ENCODE peak calls at places on chromosomes 1 and 21, in four cellular contexts. T is H1, L is HCT116, H is GM12878. X is an unnamed sample. For H3K9me3, the result is how much of the 10 kb centered on the place peaks cover.

GRCh38 chr1:26862781-26863676 is at the start of gene SFN:
- DNase-seq in T (peak), L (peak), H (no peak), X (no peak)

GRCh38 chr1:1084028-1084371 is 9.9 kb upstream of the RNF223 start:
- DNase-seq in T (no peak), L (no peak), H (no peak), X (no peak)

GRCh38 chr1:245938046-245938435 is 569.0 kb downstream of the SMYD3 start:
- DNase-seq in T (no peak), L (no peak), H (no peak), X (no peak)

GRCh38 chr21:45747802-45748445 is 104.4 kb downstream of the PCBP3 start:
- DNase-seq in T (no peak), L (peak), H (no peak), X (no peak)

GRCh38 chr21:39984613-39985012 is 117.4 kb downstream of the PCP4 start:
- DNase-seq in T (no peak), L (no peak), H (no peak), X (no peak)

GRCh38 chr1:195604287-195604686 is 1004.0 kb downstream of the KCNT2 start:
- DNase-seq in T (no peak), L (no peak), H (no peak), X (no peak)

GRCh38 chr21:45224189-45224938 is 63.3 kb downstream of the POFUT2 start:
- DNase-seq in T (no peak), L (no peak), H (no peak), X (no peak)

GRCh38 chr1:50611675-50612074 is 188.4 kb upstream of the DMRTA2 start:
- DNase-seq in T (no peak), L (no peak), H (no peak), X (no peak)

GRCh38 chr1:37537378-37537777 is 16.7 kb downstream of the SNIP1 start:
- DNase-seq in T (no peak), L (no peak), H (no peak), X (no peak)

GRCh38 chr1:237492359-237492758 is 398.4 kb downstream of the ZP4 start:
- DNase-seq in T (no peak), L (no peak), H (no peak), X (peak)

GRCh38 chr1:6494627-6495026 is 3.2 kb upstream of the PLEKHG5 start:
- DNase-seq in T (no peak), L (no peak), H (no peak), X (no peak)

GRCh38 chr21:34113842-34114241 is 40.5 kb downstream of the MRPS6 start:
- DNase-seq in T (no peak), L (no peak), H (no peak), X (no peak)

GRCh38 chr1:58749646-58750045 is 34.2 kb downstream of the JUN start:
- DNase-seq in T (no peak), L (no peak), H (no peak), X (no peak)

GRCh38 chr1:9376886-9377333 is 84.2 kb downstream of the SPSB1 start:
- DNase-seq in T (no peak), L (no peak), H (no peak), X (no peak)

GRCh38 chr1:195745170-195746009 is 862.9 kb downstream of the KCNT2 start:
- DNase-seq in T (no peak), L (no peak), H (no peak), X (no peak)

GRCh38 chr1:22602060-22602740 is 34.2 kb upstream of the C1QA start:
- DNase-seq in T (no peak), L (no peak), H (no peak), X (no peak)

GRCh38 chr1:11529763-11530730 is 51.1 kb downstream of the DISP3 start:
- DNase-seq in T (no peak), L (no peak), H (no peak), X (no peak)

GRCh38 chr1:53111073-53111556 is 31.3 kb downstream of the SLC1A7 start:
- DNase-seq in T (no peak), L (no peak), H (no peak), X (no peak)

GRCh38 chr1:81432089-81432488 is 368.6 kb upstream of the ADGRL2 start:
- DNase-seq in T (no peak), L (no peak), H (no peak), X (peak)

GRCh38 chr1:206866062-206866461 is 639 bp downstream of the IL20 start:
- DNase-seq in T (no peak), L (no peak), H (no peak), X (no peak)

GRCh38 chr1:198700396-198700795 is 61.6 kb downstream of the PTPRC start:
- DNase-seq in T (no peak), L (no peak), H (no peak), X (no peak)

GRCh38 chr1:56255516-56256181 is 323.7 kb downstream of the PLPP3 start:
- DNase-seq in T (no peak), L (no peak), H (no peak), X (no peak)

GRCh38 chr1:160291248-160292220 is 6.6 kb upstream of the PEX19 start:
- DNase-seq in T (no peak), L (peak), H (peak), X (peak)

GRCh38 chr1:89670711-89671110 is 37.8 kb downstream of the LRRC8C start:
- DNase-seq in T (no peak), L (no peak), H (no peak), X (no peak)

GRCh38 chr1:110186558-110186957 is 23.6 kb upstream of the KCNC4 start:
- DNase-seq in T (no peak), L (no peak), H (no peak), X (no peak)

GRCh38 chr21:41304068-41304720 is 12.4 kb upstream of the FAM3B start:
- DNase-seq in T (no peak), L (no peak), H (no peak), X (no peak)

GRCh38 chr1:246793331-246793890 is 69.2 kb downstream of the SCCPDH start:
- DNase-seq in T (no peak), L (no peak), H (no peak), X (no peak)

GRCh38 chr21:34930971-34931370 is 118.1 kb downstream of the RUNX1 start:
- DNase-seq in T (no peak), L (no peak), H (no peak), X (no peak)

GRCh38 chr1:30109853-30110252 is 613.5 kb downstream of the MATN1 start:
- DNase-seq in T (no peak), L (no peak), H (no peak), X (no peak)

GRCh38 chr21:35925497-35925896 is 134.8 kb downstream of the SETD4 start:
- DNase-seq in T (no peak), L (no peak), H (no peak), X (no peak)

GRCh38 chr1:165678509-165678908 is 19.9 kb downstream of the ALDH9A1 start:
- DNase-seq in T (no peak), L (no peak), H (no peak), X (no peak)

GRCh38 chr1:20390589-20391331 is 95.2 kb downstream of the CAMK2N1 start:
- DNase-seq in T (no peak), L (no peak), H (no peak), X (no peak)

GRCh38 chr1:56931686-56932085 is 34.1 kb downstream of the C8B start:
- DNase-seq in T (no peak), L (no peak), H (no peak), X (no peak)

GRCh38 chr1:63537940-63538339 is 14.6 kb downstream of the EFCAB7 start:
- DNase-seq in T (no peak), L (no peak), H (no peak), X (no peak)

GRCh38 chr1:184387871-184388670 is 1.2 kb downstream of the C1orf21 start:
- DNase-seq in T (no peak), L (no peak), H (no peak), X (no peak)

GRCh38 chr1:6489799-6490180 is 1.7 kb downstream of the PLEKHG5 start:
- DNase-seq in T (no peak), L (peak), H (peak), X (peak)

GRCh38 chr1:67211589-67212563 is 45.6 kb downstream of the IL23R start:
- DNase-seq in T (no peak), L (peak), H (no peak), X (peak)

GRCh38 chr1:246170574-246171261 is 336.4 kb downstream of the SMYD3 start:
- DNase-seq in T (no peak), L (no peak), H (no peak), X (no peak)

DNA sequence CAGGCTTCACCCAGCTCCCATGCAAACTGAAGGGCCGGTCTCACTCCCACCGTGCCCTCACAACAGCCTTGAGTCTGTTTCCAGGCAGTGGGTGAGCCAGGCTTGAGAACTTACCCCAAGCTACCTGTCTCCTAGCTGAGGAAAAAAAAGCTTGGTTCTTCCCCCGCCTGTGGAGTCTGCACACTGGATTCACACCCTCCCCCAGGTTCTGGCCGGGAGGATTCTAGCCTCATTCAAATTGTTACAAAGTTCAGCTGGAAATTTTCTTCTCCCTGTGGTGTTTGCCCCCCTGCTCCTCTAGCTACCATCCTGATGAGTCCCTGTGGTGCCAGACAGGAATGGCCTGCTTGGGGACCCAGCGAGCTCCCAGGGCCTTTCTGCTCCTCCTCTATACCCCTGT is 471.7 kb downstream of the AGBL4 start:
- DNase-seq in T (no peak), L (no peak), H (no peak), X (no peak)
- H3K9me3 ChIP-seq in T (half or more), L (under half), H (under half), X (under half)

DNA sequence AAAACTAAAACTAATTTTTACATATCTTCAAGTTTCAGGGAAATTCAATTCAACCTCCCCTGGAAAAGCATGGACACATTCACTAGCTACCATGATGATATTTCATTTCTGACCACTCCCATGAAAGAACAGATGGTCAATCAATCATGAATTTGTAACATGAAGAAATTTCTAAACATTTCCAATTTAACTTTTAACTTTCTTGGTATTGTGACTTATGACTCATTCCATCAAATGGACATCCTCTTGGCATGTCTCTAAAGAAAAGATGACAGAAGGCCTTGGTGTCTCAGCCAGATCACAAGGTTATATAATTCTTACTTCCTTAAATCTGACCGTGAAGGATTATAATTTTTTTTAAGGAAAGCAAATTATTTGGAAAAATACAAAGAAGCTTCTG is 10.5 kb upstream of the MCOLN3 start:
- DNase-seq in T (no peak), L (no peak), H (no peak), X (no peak)
- TF ChIP-seq ZNF274 in T (no peak), L (no peak), H (no peak), X (no peak)

GRCh38 chr1:32427264-32427963 is 33.2 kb upstream of the BSDC1 start:
- DNase-seq in T (no peak), L (no peak), H (no peak), X (no peak)
- H3K4me3 ChIP-seq in T (no peak), L (no peak), H (no peak), X (no peak)

DNA sequence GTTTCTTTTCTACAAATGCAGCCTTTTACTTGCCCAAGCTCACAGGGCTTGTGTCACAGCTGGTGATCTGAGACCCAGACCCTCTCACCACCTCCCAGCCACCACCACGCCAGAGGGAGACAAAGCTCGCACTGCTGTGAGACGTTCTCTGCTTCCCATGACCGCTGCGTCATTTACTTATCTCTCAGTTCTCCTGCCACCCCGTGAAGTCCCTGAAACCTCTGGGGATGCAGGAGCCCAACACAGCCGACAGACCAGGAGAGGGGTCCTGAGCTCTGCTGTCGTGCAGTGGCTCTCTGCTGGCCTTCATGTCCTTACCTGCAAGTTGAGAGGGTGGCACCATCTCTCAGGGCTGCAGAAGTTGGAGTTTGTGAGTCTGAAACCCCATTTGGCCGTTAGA is 77.7 kb downstream of the SLC16A1 start:
- DNase-seq in T (no peak), L (no peak), H (no peak), X (no peak)
- H3K9me3 ChIP-seq in T (under half), L (under half), H (under half), X (under half)

DNA sequence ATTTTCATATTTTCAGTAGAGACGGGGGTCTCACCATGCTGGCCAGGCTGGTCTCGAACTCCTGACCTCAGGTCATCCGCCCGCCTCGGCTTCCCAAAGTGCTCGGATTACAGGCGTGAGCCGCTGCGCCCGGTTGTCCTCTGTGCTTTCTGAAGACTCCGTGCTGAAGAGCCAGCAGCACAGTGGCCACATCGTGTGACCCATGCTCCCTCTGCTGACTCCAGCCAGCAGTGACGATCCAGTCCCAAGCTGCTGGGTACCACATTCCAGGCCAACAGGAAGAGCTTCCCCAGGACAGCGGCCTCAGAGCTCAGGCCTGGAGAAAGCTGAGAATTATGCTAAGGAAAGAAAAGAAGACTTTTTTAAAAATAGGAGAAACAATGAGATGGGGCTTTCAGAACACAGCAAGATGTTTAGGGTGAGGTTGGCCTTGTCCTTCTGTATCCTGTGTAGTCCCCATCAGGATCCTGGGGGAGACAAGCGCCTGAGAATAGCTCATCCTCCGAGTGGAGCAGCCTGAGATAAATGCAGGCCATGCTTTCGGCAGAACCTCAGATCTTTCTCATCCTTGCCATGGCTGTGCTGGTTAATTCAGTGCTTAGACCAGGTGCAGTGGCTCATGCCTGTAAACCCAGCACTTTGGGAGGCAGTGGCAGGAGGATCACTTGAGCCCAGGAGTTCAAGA is 207.1 kb downstream of the SLC35F3 start:
- DNase-seq in T (peak), L (no peak), H (no peak), X (peak)
- TF ChIP-seq ZNF274 in T (no peak), L (no peak), H (no peak), X (no peak)

GRCh38 chr1:210232524-210233215 is at the start of gene SERTAD4:
- DNase-seq in T (no peak), L (peak), H (no peak), X (peak)

GRCh38 chr1:210235363-210236053 is 2.9 kb downstream of the SERTAD4 start:
- DNase-seq in T (no peak), L (no peak), H (no peak), X (no peak)

GRCh38 chr1:210233495-210234253 is 1.1 kb downstream of the SERTAD4 start:
- DNase-seq in T (no peak), L (peak), H (no peak), X (peak)

GRCh38 chr1:210233216-210233494 is 559 bp downstream of the SERTAD4 start:
- DNase-seq in T (no peak), L (no peak), H (no peak), X (no peak)

DNA sequence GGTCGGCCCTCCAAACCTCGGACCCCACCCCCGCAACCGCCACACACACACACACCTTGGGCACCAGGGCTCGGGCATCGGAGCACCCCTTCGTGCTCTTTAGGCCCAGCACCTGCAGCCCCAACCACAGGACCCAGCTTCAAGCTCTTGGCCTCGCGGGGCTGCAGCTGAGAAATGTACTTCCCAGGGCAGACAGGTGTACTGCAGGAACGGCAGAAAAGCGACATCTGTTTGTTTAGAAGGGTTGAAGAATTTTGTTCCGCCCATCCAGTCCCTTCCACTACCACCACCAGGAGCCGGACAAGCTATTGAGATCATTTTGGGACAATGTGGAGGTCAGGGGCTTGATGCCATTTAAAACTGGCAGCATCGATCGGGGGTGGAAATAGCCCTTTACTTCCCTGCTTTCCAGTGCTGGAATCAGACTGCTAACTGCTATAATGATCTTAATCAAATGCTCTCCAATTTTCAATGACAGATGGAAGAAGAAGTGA is 1.7 kb downstream of the SERTAD4 start:
- DNase-seq in T (no peak), L (no peak), H (no peak), X (no peak)
- H3K4me3 ChIP-seq in T (peak), L (peak), H (no peak), X (peak)

X was measured in NT2/D1.